ENCODE peak calls at places on chromosomes 12 and 14, in nine cellular contexts. Q is RWPE1, N is kidney epithelial cell, B is NB4, T is heart left ventricle, P is uterus, G is H1, F is fibroblast of the aortic adventitia, O is astrocyte of the cerebellum. Z is an unnamed sample.

GRCh38 chr12:88036368-88036965 is 7.3 kb upstream of the C12orf50 start:
- DNase-seq in Q (peak), N (no peak), B (peak), T (no peak), P (no peak), G (no peak), F (peak), O (no peak), Z (peak)

GRCh38 chr12:104282109-104282508 is 21.4 kb upstream of the EID3 start:
- DNase-seq in Q (no peak), N (no peak), B (no peak), T (no peak), P (no peak), G (no peak), F (peak), O (no peak), Z (peak)

GRCh38 chr12:54282949-54283593 is 2.5 kb downstream of the HNRNPA1 start:
- DNase-seq in Q (no peak), N (no peak), B (peak), T (no peak), P (no peak), G (no peak), F (no peak), O (no peak), Z (no peak)

GRCh38 chr14:42671636-42672035 is 1065.0 kb downstream of the LRFN5 start:
- DNase-seq in Q (no peak), N (no peak), B (no peak), T (no peak), P (no peak), G (no peak), F (no peak), O (no peak), Z (no peak)

GRCh38 chr14:72503696-72504368 is 390.1 kb downstream of the DPF3 start:
- DNase-seq in Q (peak), N (no peak), B (no peak), T (no peak), P (no peak), G (no peak), F (peak), O (no peak), Z (no peak)

GRCh38 chr12:91007531-91008290 is 2.9 kb upstream of the EPYC start:
- DNase-seq in Q (no peak), N (no peak), B (no peak), T (no peak), P (no peak), G (no peak), F (no peak), O (no peak), Z (no peak)

GRCh38 chr12:132167610-132168310 is 23.5 kb downstream of the NOC4L start:
- DNase-seq in Q (no peak), N (no peak), B (peak), T (no peak), P (no peak), G (no peak), F (no peak), O (no peak), Z (no peak)

GRCh38 chr12:114933428-114934160 is 249.6 kb upstream of the TBX3 start:
- DNase-seq in Q (peak), N (peak), B (no peak), T (no peak), P (no peak), G (no peak), F (peak), O (peak), Z (peak)

GRCh38 chr12:8899835-8900234 is 14.5 kb upstream of the PHC1 start:
- DNase-seq in Q (no peak), N (no peak), B (peak), T (no peak), P (no peak), G (no peak), F (no peak), O (no peak), Z (no peak)

GRCh38 chr14:100296106-100296651 is 10.1 kb downstream of the SLC25A29 start:
- DNase-seq in Q (no peak), N (no peak), B (peak), T (no peak), P (no peak), G (no peak), F (no peak), O (no peak), Z (no peak)

GRCh38 chr12:69171881-69172280 is 67.5 kb upstream of the CPSF6 start:
- DNase-seq in Q (no peak), N (no peak), B (no peak), T (no peak), P (no peak), G (no peak), F (no peak), O (no peak), Z (no peak)

GRCh38 chr12:71045781-71046180 is 112.0 kb downstream of the TSPAN8 start:
- DNase-seq in Q (no peak), N (no peak), B (no peak), T (no peak), P (no peak), G (no peak), F (peak), O (peak), Z (peak)

GRCh38 chr14:50714452-50715073 is 46.5 kb upstream of the SAV1 start:
- DNase-seq in Q (peak), N (no peak), B (peak), T (peak), P (no peak), G (no peak), F (peak), O (peak), Z (no peak)

GRCh38 chr12:12608557-12608957 is 3.1 kb upstream of the CREBL2 start:
- DNase-seq in Q (peak), N (no peak), B (peak), T (no peak), P (no peak), G (no peak), F (peak), O (no peak), Z (no peak)

GRCh38 chr12:15584366-15585041 is 204.7 kb downstream of the EPS8 start:
- DNase-seq in Q (no peak), N (no peak), B (peak), T (no peak), P (peak), G (no peak), F (peak), O (peak), Z (peak)

GRCh38 chr12:116381744-116382455 is 104.4 kb upstream of the MED13L start:
- DNase-seq in Q (peak), N (peak), B (no peak), T (no peak), P (no peak), G (peak), F (peak), O (peak), Z (peak)

GRCh38 chr12:106871477-106871876 is 84.2 kb upstream of the TMEM263 start:
- DNase-seq in Q (peak), N (no peak), B (no peak), T (no peak), P (no peak), G (no peak), F (peak), O (no peak), Z (no peak)

GRCh38 chr12:60494249-60494648 is 898.4 kb downstream of the SLC16A7 start:
- DNase-seq in Q (peak), N (peak), B (peak), T (no peak), P (no peak), G (no peak), F (peak), O (peak), Z (peak)
- TF ChIP-seq CTCF in Q (peak), N (peak), B (peak), T (no peak), P (no peak), G (no peak), F (peak), O (peak), Z (peak)

GRCh38 chr12:130398089-130398848 is 60.6 kb downstream of the PIWIL1 start:
- DNase-seq in Q (no peak), N (no peak), B (no peak), T (no peak), P (no peak), G (no peak), F (no peak), O (no peak), Z (no peak)

GRCh38 chr12:130396667-130397066 is 59.0 kb downstream of the PIWIL1 start:
- DNase-seq in Q (no peak), N (no peak), B (no peak), T (no peak), P (no peak), G (no peak), F (no peak), O (no peak), Z (no peak)

GRCh38 chr12:130405332-130405731 is 67.6 kb downstream of the PIWIL1 start:
- DNase-seq in Q (no peak), N (no peak), B (no peak), T (no peak), P (no peak), G (peak), F (no peak), O (no peak), Z (no peak)

DNA sequence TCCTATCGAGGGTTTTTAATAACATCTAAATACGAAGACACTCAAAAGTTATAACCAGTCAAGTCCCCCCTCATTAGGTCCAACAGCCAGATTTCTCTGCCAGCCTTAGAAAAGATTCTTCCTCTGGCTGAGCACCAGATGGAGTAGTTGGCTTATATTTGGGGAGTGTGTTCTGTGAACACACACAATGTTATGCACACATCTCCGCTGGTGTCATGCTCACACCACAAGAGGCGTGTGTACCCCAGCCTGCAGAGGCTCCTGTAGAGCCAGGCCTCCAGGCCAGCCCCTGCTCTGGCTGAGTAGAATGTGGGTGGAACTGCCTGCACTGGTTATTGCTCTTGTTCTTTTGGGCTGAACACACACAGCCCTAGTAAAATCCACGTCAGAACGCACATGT is 64.0 kb downstream of the PIWIL1 start:
- DNase-seq in Q (no peak), N (no peak), B (peak), T (no peak), P (no peak), G (no peak), F (no peak), O (no peak), Z (no peak)
- TF ChIP-seq CTCF in Q (no peak), N (no peak), B (no peak), T (no peak), P (no peak), G (no peak), F (no peak), O (no peak), Z (no peak)

DNA sequence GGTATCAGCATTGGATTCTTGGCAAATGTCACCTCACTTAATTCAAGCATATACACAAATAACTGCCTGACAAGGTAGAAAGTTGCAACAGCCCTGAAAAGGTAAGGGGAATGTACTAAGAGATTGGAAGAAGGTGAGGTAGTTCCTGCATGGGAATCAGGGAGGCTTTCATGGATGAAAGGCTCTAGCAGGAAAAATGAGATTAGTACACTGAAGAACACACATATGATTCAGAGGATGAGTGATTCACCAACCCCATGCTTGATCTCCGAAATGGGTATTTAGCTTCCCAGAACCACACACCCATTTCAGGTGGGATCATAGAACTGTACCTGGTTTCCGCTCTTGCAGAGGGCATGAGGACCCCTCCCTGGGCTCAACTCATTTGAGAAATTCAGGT is 65.8 kb downstream of the PAH start:
- DNase-seq in Q (no peak), N (no peak), B (no peak), T (no peak), P (no peak), G (no peak), F (no peak), O (no peak), Z (no peak)
- TF ChIP-seq CTCF in Q (no peak), N (no peak), B (no peak), T (no peak), P (no peak), G (no peak), F (no peak), O (no peak), Z (no peak)

DNA sequence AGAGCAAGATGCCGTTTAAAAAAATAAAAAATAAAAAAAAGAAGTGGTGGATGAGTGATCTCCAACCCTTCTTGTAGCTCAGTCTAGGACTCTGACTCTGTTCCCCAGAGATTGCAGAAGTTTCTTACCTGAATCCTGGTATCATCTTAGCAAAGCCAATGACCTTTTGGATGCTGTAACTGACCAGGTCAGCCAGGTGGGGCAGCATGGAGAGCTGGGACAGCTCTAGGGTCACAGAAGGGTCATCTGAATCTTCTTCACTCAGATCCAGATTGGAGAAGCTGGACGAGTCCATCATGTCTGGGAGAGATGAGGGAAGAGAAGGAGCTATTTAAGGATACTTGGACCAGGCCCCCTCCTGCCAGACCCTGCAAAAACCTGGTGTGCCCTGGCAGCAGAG is 35.8 kb upstream of the HDAC7 start:
- DNase-seq in Q (no peak), N (no peak), B (no peak), T (no peak), P (no peak), G (no peak), F (no peak), O (no peak), Z (no peak)
- TF ChIP-seq CTCF in Q (no peak), N (no peak), B (peak), T (no peak), P (no peak), G (peak), F (no peak), O (no peak), Z (no peak)

GRCh38 chr12:58172433-58173073 is 231.2 kb downstream of the ATP23 start:
- DNase-seq in Q (no peak), N (no peak), B (no peak), T (no peak), P (no peak), G (no peak), F (no peak), O (no peak), Z (no peak)

GRCh38 chr12:58171914-58172313 is 230.5 kb downstream of the ATP23 start:
- DNase-seq in Q (no peak), N (no peak), B (no peak), T (no peak), P (no peak), G (no peak), F (peak), O (peak), Z (peak)

GRCh38 chr12:58177366-58177765 is 236.0 kb downstream of the ATP23 start:
- DNase-seq in Q (no peak), N (no peak), B (no peak), T (no peak), P (no peak), G (no peak), F (no peak), O (no peak), Z (no peak)

GRCh38 chr12:58174316-58174715 is 232.9 kb downstream of the ATP23 start:
- DNase-seq in Q (no peak), N (no peak), B (no peak), T (no peak), P (no peak), G (no peak), F (no peak), O (no peak), Z (no peak)

DNA sequence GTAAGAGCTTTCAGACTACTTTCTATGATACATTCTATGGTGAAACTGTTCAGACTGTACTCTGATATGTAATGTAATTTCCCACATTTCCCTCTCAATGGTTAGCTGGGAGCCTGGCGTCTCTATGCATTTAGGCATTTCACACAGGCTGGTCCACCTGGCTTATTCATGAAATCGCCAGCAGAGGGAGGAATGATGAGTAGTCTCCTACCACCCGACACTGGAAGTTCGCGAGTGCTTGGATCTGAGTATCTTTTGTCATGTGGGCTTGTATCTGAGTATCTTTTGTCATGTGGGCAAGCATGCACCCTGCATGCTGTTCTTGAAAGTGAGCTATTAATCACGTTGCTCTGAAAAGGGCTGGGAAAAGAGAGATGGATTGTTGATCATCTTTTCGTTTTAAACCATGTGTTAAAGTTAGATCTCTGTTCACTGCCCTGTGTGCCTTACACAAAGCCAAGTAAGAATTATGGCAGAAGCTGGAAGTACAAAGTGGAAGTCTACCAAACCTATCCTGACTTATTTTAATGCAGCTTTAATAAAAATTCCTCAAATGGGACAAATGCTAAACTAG is 235.0 kb downstream of the ATP23 start:
- DNase-seq in Q (peak), N (no peak), B (peak), T (peak), P (no peak), G (peak), F (peak), O (no peak), Z (no peak)
- TF ChIP-seq CTCF in Q (peak), N (peak), B (peak), T (peak), P (no peak), G (peak), F (peak), O (peak), Z (peak)

DNA sequence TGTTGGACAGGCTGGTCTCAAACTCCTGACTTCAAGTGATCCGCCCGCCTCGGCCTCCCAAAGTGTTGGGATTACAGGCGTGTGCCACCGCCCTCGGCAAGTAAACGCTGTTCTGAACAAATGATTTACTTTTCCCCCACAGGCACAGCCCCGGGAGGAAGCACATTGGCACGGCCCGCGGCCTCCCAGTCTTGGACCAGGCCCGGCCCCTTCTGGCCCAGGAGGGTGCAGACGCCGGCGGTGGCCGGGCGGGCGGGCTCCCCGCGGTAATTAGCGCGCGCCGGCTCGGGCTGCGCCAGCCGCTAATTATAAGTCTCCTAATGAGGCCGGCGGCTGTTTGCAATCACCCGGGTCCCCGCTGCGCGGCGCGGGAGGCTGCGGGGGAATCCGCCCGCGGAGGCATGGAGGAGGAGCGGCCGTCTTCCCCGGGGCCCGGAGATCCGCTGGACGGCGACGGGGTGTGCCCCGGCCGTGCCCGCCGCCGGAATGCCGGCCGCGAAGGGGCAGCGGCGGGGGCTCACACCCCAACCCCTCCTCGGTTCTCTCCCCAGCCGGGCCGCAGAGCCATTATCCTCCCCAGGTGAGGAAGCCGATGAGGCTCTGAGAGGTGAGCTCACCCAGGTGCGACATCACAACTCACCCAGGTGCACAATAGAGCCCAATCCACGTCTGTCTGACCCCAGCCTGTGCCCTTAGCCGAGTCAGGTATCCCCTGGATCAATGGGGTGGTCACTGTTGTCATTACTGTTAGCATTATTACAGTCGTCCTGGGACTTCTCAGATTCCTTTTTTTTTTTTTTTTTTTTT is 3.3 kb upstream of the POP5 start:
- DNase-seq in Q (peak), N (no peak), B (peak), T (peak), P (peak), G (peak), F (peak), O (no peak), Z (no peak)
- TF ChIP-seq CTCF in Q (peak), N (peak), B (peak), T (peak), P (peak), G (no peak), F (peak), O (peak), Z (peak)

GRCh38 chr12:499837-500458 is 40.2 kb downstream of the B4GALNT3 start:
- DNase-seq in Q (no peak), N (no peak), B (no peak), T (no peak), P (no peak), G (no peak), F (peak), O (no peak), Z (no peak)
- TF ChIP-seq CTCF in Q (no peak), N (no peak), B (no peak), T (peak), P (peak), G (no peak), F (peak), O (no peak), Z (no peak)

GRCh38 chr12:22285871-22286270 is 48.6 kb downstream of the ST8SIA1 start:
- DNase-seq in Q (no peak), N (no peak), B (no peak), T (no peak), P (no peak), G (no peak), F (peak), O (no peak), Z (no peak)

GRCh38 chr12:22284871-22285270 is 49.6 kb downstream of the ST8SIA1 start:
- DNase-seq in Q (no peak), N (no peak), B (no peak), T (no peak), P (no peak), G (no peak), F (peak), O (no peak), Z (no peak)

GRCh38 chr12:22283006-22283506 is 51.5 kb downstream of the ST8SIA1 start:
- DNase-seq in Q (no peak), N (no peak), B (no peak), T (no peak), P (no peak), G (no peak), F (peak), O (peak), Z (peak)

GRCh38 chr12:22282283-22282682 is 52.2 kb downstream of the ST8SIA1 start:
- DNase-seq in Q (peak), N (peak), B (no peak), T (no peak), P (peak), G (no peak), F (peak), O (peak), Z (peak)

DNA sequence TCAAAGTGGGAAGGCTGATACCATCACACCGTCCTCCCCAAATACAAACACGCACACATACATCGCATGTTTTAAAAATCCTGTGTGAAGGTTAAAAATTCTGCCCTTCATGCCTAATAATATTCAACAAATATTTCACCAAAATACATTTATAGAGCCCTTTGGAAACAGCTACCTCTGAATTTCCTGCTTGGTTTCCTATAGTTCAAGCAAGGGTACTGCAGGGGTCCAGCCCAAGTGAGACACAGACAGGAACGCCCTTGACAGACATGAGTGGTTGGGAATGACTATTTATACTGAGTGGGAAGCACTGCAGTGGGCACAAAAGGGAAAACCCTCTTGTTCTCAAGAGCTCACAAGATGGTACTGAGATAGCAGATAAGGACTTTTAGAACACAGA is 51.0 kb downstream of the ST8SIA1 start:
- DNase-seq in Q (no peak), N (no peak), B (no peak), T (no peak), P (no peak), G (no peak), F (no peak), O (no peak), Z (no peak)
- TF ChIP-seq CTCF in Q (no peak), N (no peak), B (no peak), T (no peak), P (no peak), G (no peak), F (peak), O (no peak), Z (no peak)